ENCODE peak calls at places on chromosome 11, in ten cellular contexts. J, N, B, X, U, Y, O, L, F and A are unnamed samples.

GRCh38 chr11:57546869-57547518 is 9.6 kb downstream of the SMTNL1 start:
- DNase-seq in U (peak), O (no peak), X (no peak), N (no peak), J (peak), L (no peak), B (peak), Y (no peak), F (peak), A (peak)

GRCh38 chr11:2581931-2582435 is 117.8 kb downstream of the KCNQ1OT1 start:
- DNase-seq in X (no peak), F (no peak), U (no peak), O (peak), L (peak), J (no peak), Y (peak), B (no peak), N (peak), A (no peak)

GRCh38 chr11:27514558-27514957 is 8.0 kb upstream of the LIN7C start:
- DNase-seq in B (peak), N (no peak), F (no peak), X (peak), J (peak), Y (no peak), L (no peak), O (no peak), U (peak), A (peak)

GRCh38 chr11:110838808-110839207 is 126.6 kb upstream of the ARHGAP20 start:
- DNase-seq in O (no peak), U (no peak), N (no peak), J (no peak), L (no peak), B (no peak), F (no peak), Y (no peak), X (no peak), A (no peak)

GRCh38 chr11:96149743-96150555 is 193.0 kb downstream of the MAML2 start:
- DNase-seq in J (peak), X (no peak), B (peak), N (no peak), Y (no peak), L (no peak), F (peak), O (no peak), U (peak), A (peak)

GRCh38 chr11:2655834-2656622 is 43.8 kb downstream of the KCNQ1OT1 start:
- DNase-seq in F (no peak), Y (no peak), U (no peak), N (no peak), J (peak), O (no peak), B (peak), X (no peak), L (no peak), A (peak)

GRCh38 chr11:44032304-44033085 is 15.3 kb upstream of the ACCSL start:
- DNase-seq in U (peak), B (peak), L (peak), J (peak), X (no peak), N (peak), Y (peak), F (no peak), O (peak), A (peak)

GRCh38 chr11:75056806-75057205 is 39.9 kb downstream of the OR2AT4 start:
- DNase-seq in B (no peak), O (no peak), F (no peak), Y (no peak), L (no peak), N (no peak), J (peak), X (no peak), U (no peak), A (no peak)

GRCh38 chr11:126310229-126310991 is 6.5 kb downstream of the DCPS start:
- DNase-seq in B (peak), X (peak), J (peak), N (peak), U (peak), Y (peak), L (peak), F (peak), O (peak), A (peak)

GRCh38 chr11:63890368-63890767 is 26.6 kb downstream of the RCOR2 start:
- DNase-seq in U (no peak), B (no peak), L (no peak), J (no peak), X (no peak), F (no peak), O (no peak), N (no peak), Y (no peak), A (no peak)
- H3K4me3 ChIP-seq in U (no peak), B (no peak), L (no peak), J (no peak), X (no peak), F (no peak), O (no peak), N (no peak), Y (no peak), A (no peak)

GRCh38 chr11:4085575-4085974 is 9.0 kb upstream of the RRM1 start:
- DNase-seq in J (no peak), Y (no peak), X (no peak), B (no peak), L (no peak), N (no peak), O (no peak), F (no peak), U (no peak), A (no peak)
- TF ChIP-seq CTCF in J (no peak), Y (no peak), X (no peak), B (no peak), L (no peak), N (no peak), O (no peak), F (no peak), U (no peak), A (no peak)

DNA sequence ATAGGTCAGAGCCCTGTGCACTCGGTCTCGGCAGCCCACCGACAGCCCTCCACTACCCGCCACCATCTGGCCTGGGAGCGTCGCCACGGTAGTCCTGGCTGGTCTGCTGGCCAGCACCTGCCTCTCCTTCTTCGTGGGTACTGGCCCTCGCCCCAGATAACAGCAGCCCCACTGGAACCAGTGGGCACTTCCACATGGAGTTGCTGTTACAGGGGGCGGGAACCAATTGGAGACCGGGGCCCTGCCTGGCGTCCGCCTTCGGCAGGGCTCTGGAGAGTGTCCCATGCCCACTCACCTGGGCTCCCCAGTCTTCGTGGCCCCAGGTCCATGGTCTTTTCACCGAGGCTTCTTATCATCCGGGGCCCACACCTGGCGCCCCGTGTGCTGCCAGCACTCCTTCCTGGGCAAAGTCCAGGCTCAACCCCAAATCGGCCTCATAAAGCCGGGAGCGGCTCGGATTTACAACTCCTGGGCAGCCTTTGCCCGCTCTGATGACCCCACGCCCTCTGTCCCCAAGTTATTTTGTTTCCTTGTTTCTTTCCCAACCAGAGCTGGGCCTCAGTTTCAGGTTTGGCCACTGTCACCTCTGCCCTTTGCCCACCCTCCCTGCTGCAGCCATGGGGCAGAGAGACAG is 12.9 kb upstream of the EHD1 start:
- DNase-seq in Y (no peak), J (no peak), X (no peak), L (no peak), F (peak), B (no peak), O (no peak), U (no peak), N (no peak), A (no peak)
- H3K4me3 ChIP-seq in Y (no peak), J (no peak), X (no peak), L (no peak), F (no peak), B (no peak), O (no peak), U (no peak), N (peak), A (no peak)

GRCh38 chr11:79950172-79950571 is 509.3 kb upstream of the TENM4 start:
- DNase-seq in O (no peak), B (no peak), F (no peak), X (no peak), L (no peak), J (no peak), N (no peak), U (no peak), Y (no peak), A (no peak)
- TF ChIP-seq CTCF in O (no peak), B (no peak), F (no peak), X (no peak), L (no peak), J (no peak), N (no peak), U (no peak), Y (no peak), A (no peak)